ENCODE peak calls at places on chromosomes 4 and X, in nine cellular contexts. One of them, this sample, is unnamed.

GRCh38 chrX:56994375-56995270 is 718 bp downstream of the SPIN3 start:
- ATAC-seq in aorta: no peak
- ATAC-seq in activated naive CD8-positive, alpha-beta T cell treated with anti-CD3 and anti-CD28 coated beads, Interleukin-2, amount 50 U/mL, for 24 hours: no peak
- ATAC-seq in SK-N-SH treated with all-trans-retinoic acid at 6 μM for 48 hours: peak; percentile 38
- ATAC-seq in mucosa of descending colon: no peak
- ATAC-seq in DND-41: no peak
- ATAC-seq in lower lobe of right lung: no peak
- ATAC-seq in activated CD8-positive, alpha-beta memory T cell treated with anti-CD3 and anti-CD28 coated beads, Interleukin-2, amount 10 ng/mL, durations not matched to agents 7 days and 5 days: peak; percentile 32
- ATAC-seq in left cardiac atrium: peak; percentile 32
- ATAC-seq in this sample: peak; percentile 38

GRCh38 chrX:130896816-130897508 is 6.0 kb downstream of the ENOX2 start:
- ATAC-seq in activated CD8-positive, alpha-beta memory T cell treated with anti-CD3 and anti-CD28 coated beads, Interleukin-2, amount 10 ng/mL, durations not matched to agents 7 days and 5 days: no peak
- ATAC-seq in mucosa of descending colon: no peak
- ATAC-seq in left cardiac atrium: no peak
- ATAC-seq in SK-N-SH treated with all-trans-retinoic acid at 6 μM for 48 hours: no peak
- ATAC-seq in DND-41: no peak
- ATAC-seq in activated naive CD8-positive, alpha-beta T cell treated with anti-CD3 and anti-CD28 coated beads, Interleukin-2, amount 50 U/mL, for 24 hours: no peak
- ATAC-seq in lower lobe of right lung: no peak
- ATAC-seq in aorta: peak; percentile 37
- ATAC-seq in this sample: no peak

GRCh38 chr4:26144526-26145167 is 176.2 kb upstream of the RBPJ start:
- ATAC-seq in SK-N-SH treated with all-trans-retinoic acid at 6 μM for 48 hours: no peak
- ATAC-seq in activated naive CD8-positive, alpha-beta T cell treated with anti-CD3 and anti-CD28 coated beads, Interleukin-2, amount 50 U/mL, for 24 hours: no peak
- ATAC-seq in mucosa of descending colon: no peak
- ATAC-seq in activated CD8-positive, alpha-beta memory T cell treated with anti-CD3 and anti-CD28 coated beads, Interleukin-2, amount 10 ng/mL, durations not matched to agents 7 days and 5 days: no peak
- ATAC-seq in left cardiac atrium: no peak
- ATAC-seq in aorta: no peak
- ATAC-seq in DND-41: no peak
- ATAC-seq in lower lobe of right lung: no peak
- ATAC-seq in this sample: peak; percentile 53

GRCh38 chr4:7410470-7410869 is 24.3 kb downstream of the PSAPL1 start:
- ATAC-seq in mucosa of descending colon: no peak
- ATAC-seq in lower lobe of right lung: peak; percentile 58
- ATAC-seq in left cardiac atrium: no peak
- ATAC-seq in aorta: no peak
- ATAC-seq in activated naive CD8-positive, alpha-beta T cell treated with anti-CD3 and anti-CD28 coated beads, Interleukin-2, amount 50 U/mL, for 24 hours: no peak
- ATAC-seq in activated CD8-positive, alpha-beta memory T cell treated with anti-CD3 and anti-CD28 coated beads, Interleukin-2, amount 10 ng/mL, durations not matched to agents 7 days and 5 days: no peak
- ATAC-seq in DND-41: no peak
- ATAC-seq in SK-N-SH treated with all-trans-retinoic acid at 6 μM for 48 hours: no peak
- ATAC-seq in this sample: no peak

GRCh38 chr4:128376303-128376702 is 88.7 kb upstream of the PGRMC2 start:
- ATAC-seq in lower lobe of right lung: no peak
- ATAC-seq in activated CD8-positive, alpha-beta memory T cell treated with anti-CD3 and anti-CD28 coated beads, Interleukin-2, amount 10 ng/mL, durations not matched to agents 7 days and 5 days: no peak
- ATAC-seq in left cardiac atrium: no peak
- ATAC-seq in DND-41: no peak
- ATAC-seq in activated naive CD8-positive, alpha-beta T cell treated with anti-CD3 and anti-CD28 coated beads, Interleukin-2, amount 50 U/mL, for 24 hours: no peak
- ATAC-seq in aorta: no peak
- ATAC-seq in SK-N-SH treated with all-trans-retinoic acid at 6 μM for 48 hours: no peak
- ATAC-seq in mucosa of descending colon: no peak
- ATAC-seq in this sample: no peak

GRCh38 chr4:104491396-104491821 is 3.3 kb downstream of the CXXC4 start:
- ATAC-seq in activated CD8-positive, alpha-beta memory T cell treated with anti-CD3 and anti-CD28 coated beads, Interleukin-2, amount 10 ng/mL, durations not matched to agents 7 days and 5 days: peak; percentile 57
- ATAC-seq in aorta: no peak
- ATAC-seq in SK-N-SH treated with all-trans-retinoic acid at 6 μM for 48 hours: peak; percentile 13
- ATAC-seq in activated naive CD8-positive, alpha-beta T cell treated with anti-CD3 and anti-CD28 coated beads, Interleukin-2, amount 50 U/mL, for 24 hours: peak; percentile 38
- ATAC-seq in mucosa of descending colon: peak; percentile 19
- ATAC-seq in DND-41: peak; percentile 57
- ATAC-seq in lower lobe of right lung: peak; percentile 35
- ATAC-seq in left cardiac atrium: no peak
- ATAC-seq in this sample: peak; percentile 33

GRCh38 chr4:32624943-32625603 is 1904.9 kb downstream of the PCDH7 start:
- ATAC-seq in aorta: no peak
- ATAC-seq in activated naive CD8-positive, alpha-beta T cell treated with anti-CD3 and anti-CD28 coated beads, Interleukin-2, amount 50 U/mL, for 24 hours: no peak
- ATAC-seq in activated CD8-positive, alpha-beta memory T cell treated with anti-CD3 and anti-CD28 coated beads, Interleukin-2, amount 10 ng/mL, durations not matched to agents 7 days and 5 days: no peak
- ATAC-seq in SK-N-SH treated with all-trans-retinoic acid at 6 μM for 48 hours: no peak
- ATAC-seq in mucosa of descending colon: no peak
- ATAC-seq in DND-41: no peak
- ATAC-seq in left cardiac atrium: no peak
- ATAC-seq in lower lobe of right lung: peak; percentile 85
- ATAC-seq in this sample: no peak

GRCh38 chr4:144645102-144645469 is 870 bp upstream of the HHIP start:
- ATAC-seq in DND-41: no peak
- ATAC-seq in activated naive CD8-positive, alpha-beta T cell treated with anti-CD3 and anti-CD28 coated beads, Interleukin-2, amount 50 U/mL, for 24 hours: no peak
- ATAC-seq in lower lobe of right lung: peak; percentile 66
- ATAC-seq in activated CD8-positive, alpha-beta memory T cell treated with anti-CD3 and anti-CD28 coated beads, Interleukin-2, amount 10 ng/mL, durations not matched to agents 7 days and 5 days: no peak
- ATAC-seq in aorta: peak; percentile 17
- ATAC-seq in left cardiac atrium: no peak
- ATAC-seq in SK-N-SH treated with all-trans-retinoic acid at 6 μM for 48 hours: no peak
- ATAC-seq in mucosa of descending colon: peak; percentile 15
- ATAC-seq in this sample: no peak

GRCh38 chrX:19752043-19752442 is 135.4 kb downstream of the SH3KBP1 start:
- ATAC-seq in activated CD8-positive, alpha-beta memory T cell treated with anti-CD3 and anti-CD28 coated beads, Interleukin-2, amount 10 ng/mL, durations not matched to agents 7 days and 5 days: no peak
- ATAC-seq in mucosa of descending colon: no peak
- ATAC-seq in aorta: no peak
- ATAC-seq in DND-41: no peak
- ATAC-seq in activated naive CD8-positive, alpha-beta T cell treated with anti-CD3 and anti-CD28 coated beads, Interleukin-2, amount 50 U/mL, for 24 hours: no peak
- ATAC-seq in lower lobe of right lung: no peak
- ATAC-seq in left cardiac atrium: no peak
- ATAC-seq in SK-N-SH treated with all-trans-retinoic acid at 6 μM for 48 hours: no peak
- ATAC-seq in this sample: no peak

GRCh38 chr4:26850528-26850927 is 10.1 kb upstream of the STIM2 start:
- ATAC-seq in lower lobe of right lung: no peak
- ATAC-seq in aorta: no peak
- ATAC-seq in DND-41: no peak
- ATAC-seq in mucosa of descending colon: no peak
- ATAC-seq in left cardiac atrium: no peak
- ATAC-seq in SK-N-SH treated with all-trans-retinoic acid at 6 μM for 48 hours: no peak
- ATAC-seq in activated naive CD8-positive, alpha-beta T cell treated with anti-CD3 and anti-CD28 coated beads, Interleukin-2, amount 50 U/mL, for 24 hours: no peak
- ATAC-seq in activated CD8-positive, alpha-beta memory T cell treated with anti-CD3 and anti-CD28 coated beads, Interleukin-2, amount 10 ng/mL, durations not matched to agents 7 days and 5 days: no peak
- ATAC-seq in this sample: no peak

GRCh38 chr4:92421920-92422319 is 118.2 kb downstream of the GRID2 start:
- ATAC-seq in lower lobe of right lung: no peak
- ATAC-seq in mucosa of descending colon: no peak
- ATAC-seq in left cardiac atrium: no peak
- ATAC-seq in aorta: no peak
- ATAC-seq in activated naive CD8-positive, alpha-beta T cell treated with anti-CD3 and anti-CD28 coated beads, Interleukin-2, amount 50 U/mL, for 24 hours: no peak
- ATAC-seq in DND-41: no peak
- ATAC-seq in activated CD8-positive, alpha-beta memory T cell treated with anti-CD3 and anti-CD28 coated beads, Interleukin-2, amount 10 ng/mL, durations not matched to agents 7 days and 5 days: no peak
- ATAC-seq in SK-N-SH treated with all-trans-retinoic acid at 6 μM for 48 hours: no peak
- ATAC-seq in this sample: peak; percentile 21

GRCh38 chr4:99817310-99817885 is 771 bp downstream of the DAPP1 start:
- ATAC-seq in SK-N-SH treated with all-trans-retinoic acid at 6 μM for 48 hours: no peak
- ATAC-seq in left cardiac atrium: no peak
- ATAC-seq in mucosa of descending colon: peak; percentile 42
- ATAC-seq in activated naive CD8-positive, alpha-beta T cell treated with anti-CD3 and anti-CD28 coated beads, Interleukin-2, amount 50 U/mL, for 24 hours: no peak
- ATAC-seq in DND-41: no peak
- ATAC-seq in activated CD8-positive, alpha-beta memory T cell treated with anti-CD3 and anti-CD28 coated beads, Interleukin-2, amount 10 ng/mL, durations not matched to agents 7 days and 5 days: no peak
- ATAC-seq in aorta: no peak
- ATAC-seq in lower lobe of right lung: peak; percentile 25
- ATAC-seq in this sample: no peak

GRCh38 chr4:185700048-185700447 is 111.9 kb downstream of the SORBS2 start:
- ATAC-seq in SK-N-SH treated with all-trans-retinoic acid at 6 μM for 48 hours: peak; percentile 78
- ATAC-seq in activated CD8-positive, alpha-beta memory T cell treated with anti-CD3 and anti-CD28 coated beads, Interleukin-2, amount 10 ng/mL, durations not matched to agents 7 days and 5 days: no peak
- ATAC-seq in DND-41: no peak
- ATAC-seq in left cardiac atrium: peak; percentile 61
- ATAC-seq in mucosa of descending colon: no peak
- ATAC-seq in activated naive CD8-positive, alpha-beta T cell treated with anti-CD3 and anti-CD28 coated beads, Interleukin-2, amount 50 U/mL, for 24 hours: no peak
- ATAC-seq in lower lobe of right lung: no peak
- ATAC-seq in aorta: no peak
- ATAC-seq in this sample: no peak

GRCh38 chrX:72536542-72536941 is 36.1 kb downstream of the HDAC8 start:
- ATAC-seq in lower lobe of right lung: peak; percentile 42
- ATAC-seq in left cardiac atrium: peak; percentile 82
- ATAC-seq in activated naive CD8-positive, alpha-beta T cell treated with anti-CD3 and anti-CD28 coated beads, Interleukin-2, amount 50 U/mL, for 24 hours: no peak
- ATAC-seq in mucosa of descending colon: no peak
- ATAC-seq in aorta: no peak
- ATAC-seq in SK-N-SH treated with all-trans-retinoic acid at 6 μM for 48 hours: no peak
- ATAC-seq in DND-41: no peak
- ATAC-seq in activated CD8-positive, alpha-beta memory T cell treated with anti-CD3 and anti-CD28 coated beads, Interleukin-2, amount 10 ng/mL, durations not matched to agents 7 days and 5 days: no peak
- ATAC-seq in this sample: no peak

GRCh38 chr4:99669084-99669483 is 11.5 kb upstream of the C4orf54 start:
- ATAC-seq in left cardiac atrium: peak; percentile 69
- ATAC-seq in activated naive CD8-positive, alpha-beta T cell treated with anti-CD3 and anti-CD28 coated beads, Interleukin-2, amount 50 U/mL, for 24 hours: no peak
- ATAC-seq in mucosa of descending colon: no peak
- ATAC-seq in aorta: peak; percentile 66
- ATAC-seq in SK-N-SH treated with all-trans-retinoic acid at 6 μM for 48 hours: no peak
- ATAC-seq in lower lobe of right lung: no peak
- ATAC-seq in activated CD8-positive, alpha-beta memory T cell treated with anti-CD3 and anti-CD28 coated beads, Interleukin-2, amount 10 ng/mL, durations not matched to agents 7 days and 5 days: no peak
- ATAC-seq in DND-41: no peak
- ATAC-seq in this sample: no peak

GRCh38 chr4:180391613-180392012 is 1851.6 kb upstream of the TENM3 start:
- ATAC-seq in SK-N-SH treated with all-trans-retinoic acid at 6 μM for 48 hours: no peak
- ATAC-seq in aorta: no peak
- ATAC-seq in activated CD8-positive, alpha-beta memory T cell treated with anti-CD3 and anti-CD28 coated beads, Interleukin-2, amount 10 ng/mL, durations not matched to agents 7 days and 5 days: no peak
- ATAC-seq in DND-41: no peak
- ATAC-seq in lower lobe of right lung: no peak
- ATAC-seq in activated naive CD8-positive, alpha-beta T cell treated with anti-CD3 and anti-CD28 coated beads, Interleukin-2, amount 50 U/mL, for 24 hours: no peak
- ATAC-seq in mucosa of descending colon: no peak
- ATAC-seq in left cardiac atrium: no peak
- ATAC-seq in this sample: no peak

GRCh38 chrX:142999209-142999720 is 26.5 kb upstream of the SPANXN4 start:
- ATAC-seq in left cardiac atrium: no peak
- ATAC-seq in activated CD8-positive, alpha-beta memory T cell treated with anti-CD3 and anti-CD28 coated beads, Interleukin-2, amount 10 ng/mL, durations not matched to agents 7 days and 5 days: no peak
- ATAC-seq in DND-41: no peak
- ATAC-seq in mucosa of descending colon: no peak
- ATAC-seq in aorta: no peak
- ATAC-seq in lower lobe of right lung: peak; percentile 39
- ATAC-seq in activated naive CD8-positive, alpha-beta T cell treated with anti-CD3 and anti-CD28 coated beads, Interleukin-2, amount 50 U/mL, for 24 hours: no peak
- ATAC-seq in SK-N-SH treated with all-trans-retinoic acid at 6 μM for 48 hours: no peak
- ATAC-seq in this sample: no peak

GRCh38 chrX:68880846-68881513 is 52.2 kb downstream of the EFNB1 start:
- ATAC-seq in lower lobe of right lung: no peak
- ATAC-seq in activated naive CD8-positive, alpha-beta T cell treated with anti-CD3 and anti-CD28 coated beads, Interleukin-2, amount 50 U/mL, for 24 hours: no peak
- ATAC-seq in activated CD8-positive, alpha-beta memory T cell treated with anti-CD3 and anti-CD28 coated beads, Interleukin-2, amount 10 ng/mL, durations not matched to agents 7 days and 5 days: no peak
- ATAC-seq in left cardiac atrium: peak; percentile 74
- ATAC-seq in aorta: no peak
- ATAC-seq in DND-41: no peak
- ATAC-seq in mucosa of descending colon: no peak
- ATAC-seq in SK-N-SH treated with all-trans-retinoic acid at 6 μM for 48 hours: no peak
- ATAC-seq in this sample: no peak

GRCh38 chrX:19343462-19344206 is at the start of gene PDHA1:
- ATAC-seq in mucosa of descending colon: peak; percentile 97
- ATAC-seq in left cardiac atrium: peak; percentile 97
- ATAC-seq in activated naive CD8-positive, alpha-beta T cell treated with anti-CD3 and anti-CD28 coated beads, Interleukin-2, amount 50 U/mL, for 24 hours: peak; percentile 98
- ATAC-seq in DND-41: peak; percentile 94
- ATAC-seq in activated CD8-positive, alpha-beta memory T cell treated with anti-CD3 and anti-CD28 coated beads, Interleukin-2, amount 10 ng/mL, durations not matched to agents 7 days and 5 days: peak; percentile 98
- ATAC-seq in aorta: peak; percentile 97
- ATAC-seq in lower lobe of right lung: peak; percentile 98
- ATAC-seq in SK-N-SH treated with all-trans-retinoic acid at 6 μM for 48 hours: peak; percentile 93
- ATAC-seq in this sample: peak; percentile 99

GRCh38 chr4:138894688-138895087 is 120.9 kb upstream of the NOCT start:
- ATAC-seq in activated CD8-positive, alpha-beta memory T cell treated with anti-CD3 and anti-CD28 coated beads, Interleukin-2, amount 10 ng/mL, durations not matched to agents 7 days and 5 days: no peak
- ATAC-seq in DND-41: no peak
- ATAC-seq in lower lobe of right lung: peak; percentile 70
- ATAC-seq in aorta: no peak
- ATAC-seq in mucosa of descending colon: no peak
- ATAC-seq in activated naive CD8-positive, alpha-beta T cell treated with anti-CD3 and anti-CD28 coated beads, Interleukin-2, amount 50 U/mL, for 24 hours: no peak
- ATAC-seq in left cardiac atrium: no peak
- ATAC-seq in SK-N-SH treated with all-trans-retinoic acid at 6 μM for 48 hours: no peak
- ATAC-seq in this sample: no peak

GRCh38 chr4:23746672-23747071 is 143.2 kb downstream of the PPARGC1A start:
- ATAC-seq in lower lobe of right lung: no peak
- ATAC-seq in aorta: no peak
- ATAC-seq in activated CD8-positive, alpha-beta memory T cell treated with anti-CD3 and anti-CD28 coated beads, Interleukin-2, amount 10 ng/mL, durations not matched to agents 7 days and 5 days: no peak
- ATAC-seq in activated naive CD8-positive, alpha-beta T cell treated with anti-CD3 and anti-CD28 coated beads, Interleukin-2, amount 50 U/mL, for 24 hours: no peak
- ATAC-seq in left cardiac atrium: no peak
- ATAC-seq in SK-N-SH treated with all-trans-retinoic acid at 6 μM for 48 hours: no peak
- ATAC-seq in DND-41: no peak
- ATAC-seq in mucosa of descending colon: peak; percentile 87
- ATAC-seq in this sample: no peak

GRCh38 chrX:95950679-95951078 is 734.0 kb upstream of the DIAPH2 start:
- ATAC-seq in mucosa of descending colon: peak; percentile 40
- ATAC-seq in activated naive CD8-positive, alpha-beta T cell treated with anti-CD3 and anti-CD28 coated beads, Interleukin-2, amount 50 U/mL, for 24 hours: no peak
- ATAC-seq in activated CD8-positive, alpha-beta memory T cell treated with anti-CD3 and anti-CD28 coated beads, Interleukin-2, amount 10 ng/mL, durations not matched to agents 7 days and 5 days: no peak
- ATAC-seq in aorta: no peak
- ATAC-seq in SK-N-SH treated with all-trans-retinoic acid at 6 μM for 48 hours: no peak
- ATAC-seq in lower lobe of right lung: no peak
- ATAC-seq in left cardiac atrium: no peak
- ATAC-seq in DND-41: no peak
- ATAC-seq in this sample: no peak

GRCh38 chr4:121411151-121411744 is 30.4 kb upstream of the QRFPR start:
- ATAC-seq in aorta: no peak
- ATAC-seq in mucosa of descending colon: peak; percentile 60
- ATAC-seq in activated naive CD8-positive, alpha-beta T cell treated with anti-CD3 and anti-CD28 coated beads, Interleukin-2, amount 50 U/mL, for 24 hours: no peak
- ATAC-seq in activated CD8-positive, alpha-beta memory T cell treated with anti-CD3 and anti-CD28 coated beads, Interleukin-2, amount 10 ng/mL, durations not matched to agents 7 days and 5 days: no peak
- ATAC-seq in DND-41: no peak
- ATAC-seq in lower lobe of right lung: no peak
- ATAC-seq in SK-N-SH treated with all-trans-retinoic acid at 6 μM for 48 hours: no peak
- ATAC-seq in left cardiac atrium: no peak
- ATAC-seq in this sample: no peak

GRCh38 chr4:16858275-16858752 is 40.1 kb downstream of the LDB2 start:
- ATAC-seq in mucosa of descending colon: no peak
- ATAC-seq in lower lobe of right lung: peak; percentile 64
- ATAC-seq in activated CD8-positive, alpha-beta memory T cell treated with anti-CD3 and anti-CD28 coated beads, Interleukin-2, amount 10 ng/mL, durations not matched to agents 7 days and 5 days: no peak
- ATAC-seq in DND-41: no peak
- ATAC-seq in aorta: peak; percentile 39
- ATAC-seq in SK-N-SH treated with all-trans-retinoic acid at 6 μM for 48 hours: no peak
- ATAC-seq in activated naive CD8-positive, alpha-beta T cell treated with anti-CD3 and anti-CD28 coated beads, Interleukin-2, amount 50 U/mL, for 24 hours: no peak
- ATAC-seq in left cardiac atrium: peak; percentile 81
- ATAC-seq in this sample: no peak

GRCh38 chr4:173529505-173530325 is at the start of gene HAND2:
- ATAC-seq in mucosa of descending colon: peak; percentile 61
- ATAC-seq in lower lobe of right lung: no peak
- ATAC-seq in aorta: peak; percentile 17
- ATAC-seq in activated naive CD8-positive, alpha-beta T cell treated with anti-CD3 and anti-CD28 coated beads, Interleukin-2, amount 50 U/mL, for 24 hours: no peak
- ATAC-seq in left cardiac atrium: peak; percentile 72
- ATAC-seq in activated CD8-positive, alpha-beta memory T cell treated with anti-CD3 and anti-CD28 coated beads, Interleukin-2, amount 10 ng/mL, durations not matched to agents 7 days and 5 days: no peak
- ATAC-seq in DND-41: no peak
- ATAC-seq in SK-N-SH treated with all-trans-retinoic acid at 6 μM for 48 hours: peak; percentile 66
- ATAC-seq in this sample: no peak

GRCh38 chr4:122695226-122695625 is 37.3 kb upstream of the BBS12 start:
- ATAC-seq in activated naive CD8-positive, alpha-beta T cell treated with anti-CD3 and anti-CD28 coated beads, Interleukin-2, amount 50 U/mL, for 24 hours: no peak
- ATAC-seq in SK-N-SH treated with all-trans-retinoic acid at 6 μM for 48 hours: no peak
- ATAC-seq in DND-41: no peak
- ATAC-seq in activated CD8-positive, alpha-beta memory T cell treated with anti-CD3 and anti-CD28 coated beads, Interleukin-2, amount 10 ng/mL, durations not matched to agents 7 days and 5 days: no peak
- ATAC-seq in left cardiac atrium: no peak
- ATAC-seq in lower lobe of right lung: no peak
- ATAC-seq in mucosa of descending colon: no peak
- ATAC-seq in aorta: no peak
- ATAC-seq in this sample: no peak

GRCh38 chr4:105232374-105232773 is 85.7 kb downstream of the TET2 start:
- ATAC-seq in SK-N-SH treated with all-trans-retinoic acid at 6 μM for 48 hours: no peak
- ATAC-seq in lower lobe of right lung: no peak
- ATAC-seq in aorta: no peak
- ATAC-seq in left cardiac atrium: no peak
- ATAC-seq in activated naive CD8-positive, alpha-beta T cell treated with anti-CD3 and anti-CD28 coated beads, Interleukin-2, amount 50 U/mL, for 24 hours: no peak
- ATAC-seq in mucosa of descending colon: no peak
- ATAC-seq in DND-41: no peak
- ATAC-seq in activated CD8-positive, alpha-beta memory T cell treated with anti-CD3 and anti-CD28 coated beads, Interleukin-2, amount 10 ng/mL, durations not matched to agents 7 days and 5 days: no peak
- ATAC-seq in this sample: no peak

GRCh38 chr4:88110826-88111225 is 47.6 kb downstream of the ABCG2 start:
- ATAC-seq in mucosa of descending colon: peak; percentile 24
- ATAC-seq in DND-41: no peak
- ATAC-seq in left cardiac atrium: no peak
- ATAC-seq in aorta: no peak
- ATAC-seq in lower lobe of right lung: no peak
- ATAC-seq in activated CD8-positive, alpha-beta memory T cell treated with anti-CD3 and anti-CD28 coated beads, Interleukin-2, amount 10 ng/mL, durations not matched to agents 7 days and 5 days: no peak
- ATAC-seq in activated naive CD8-positive, alpha-beta T cell treated with anti-CD3 and anti-CD28 coated beads, Interleukin-2, amount 50 U/mL, for 24 hours: no peak
- ATAC-seq in SK-N-SH treated with all-trans-retinoic acid at 6 μM for 48 hours: no peak
- ATAC-seq in this sample: no peak

GRCh38 chr4:107931775-107932321 is 499 bp downstream of the CYP2U1 start:
- ATAC-seq in SK-N-SH treated with all-trans-retinoic acid at 6 μM for 48 hours: no peak
- ATAC-seq in lower lobe of right lung: peak; percentile 6
- ATAC-seq in aorta: peak; percentile 39
- ATAC-seq in activated CD8-positive, alpha-beta memory T cell treated with anti-CD3 and anti-CD28 coated beads, Interleukin-2, amount 10 ng/mL, durations not matched to agents 7 days and 5 days: no peak
- ATAC-seq in activated naive CD8-positive, alpha-beta T cell treated with anti-CD3 and anti-CD28 coated beads, Interleukin-2, amount 50 U/mL, for 24 hours: peak; percentile 22
- ATAC-seq in DND-41: peak; percentile 31
- ATAC-seq in left cardiac atrium: peak; percentile 12
- ATAC-seq in mucosa of descending colon: peak; percentile 16
- ATAC-seq in this sample: peak; percentile 22

GRCh38 chr4:86981789-86982188 is 47.0 kb downstream of the AFF1 start:
- ATAC-seq in activated CD8-positive, alpha-beta memory T cell treated with anti-CD3 and anti-CD28 coated beads, Interleukin-2, amount 10 ng/mL, durations not matched to agents 7 days and 5 days: no peak
- ATAC-seq in left cardiac atrium: peak; percentile 53
- ATAC-seq in DND-41: peak; percentile 51
- ATAC-seq in lower lobe of right lung: peak; percentile 49
- ATAC-seq in mucosa of descending colon: peak; percentile 43
- ATAC-seq in SK-N-SH treated with all-trans-retinoic acid at 6 μM for 48 hours: no peak
- ATAC-seq in aorta: no peak
- ATAC-seq in activated naive CD8-positive, alpha-beta T cell treated with anti-CD3 and anti-CD28 coated beads, Interleukin-2, amount 50 U/mL, for 24 hours: no peak
- ATAC-seq in this sample: no peak

GRCh38 chr4:121551881-121552280 is 144.9 kb downstream of the ANXA5 start:
- ATAC-seq in mucosa of descending colon: no peak
- ATAC-seq in SK-N-SH treated with all-trans-retinoic acid at 6 μM for 48 hours: no peak
- ATAC-seq in DND-41: no peak
- ATAC-seq in activated CD8-positive, alpha-beta memory T cell treated with anti-CD3 and anti-CD28 coated beads, Interleukin-2, amount 10 ng/mL, durations not matched to agents 7 days and 5 days: no peak
- ATAC-seq in aorta: no peak
- ATAC-seq in lower lobe of right lung: peak; percentile 88
- ATAC-seq in activated naive CD8-positive, alpha-beta T cell treated with anti-CD3 and anti-CD28 coated beads, Interleukin-2, amount 50 U/mL, for 24 hours: no peak
- ATAC-seq in left cardiac atrium: no peak
- ATAC-seq in this sample: no peak